ENCODE peak calls at places on chromosomes 3 and 15, in ten cellular contexts. One of them, this sample, is unnamed.
A peak's percentile ranks its signal among the peaks of the same experiment; 100 is the strongest.

GRCh38 chr3:54313418-54313817 is 191.1 kb downstream of the CACNA2D3 start:
- DNase-seq in NCI-H146: no peak
- DNase-seq in neuronal stem cell: no peak
- DNase-seq in GF-D8: no peak
- DNase-seq in mucosa of descending colon: no peak
- DNase-seq in progenitor cell of endocrine pancreas: no peak
- DNase-seq in ovary: no peak
- DNase-seq in T-helper 1 cell: no peak
- DNase-seq in AG10803: no peak
- DNase-seq in epithelial cell of esophagus: no peak
- DNase-seq in this sample: no peak

GRCh38 chr3:28240440-28240839 is 979 bp upstream of the CMC1 start:
- DNase-seq in NCI-H146: peak; percentile 36
- DNase-seq in neuronal stem cell: no peak
- DNase-seq in GF-D8: no peak
- DNase-seq in mucosa of descending colon: peak; percentile 27
- DNase-seq in progenitor cell of endocrine pancreas: no peak
- DNase-seq in ovary: peak; percentile 17
- DNase-seq in T-helper 1 cell: no peak
- DNase-seq in AG10803: no peak
- DNase-seq in epithelial cell of esophagus: no peak
- DNase-seq in this sample: peak; percentile 90

GRCh38 chr3:154059798-154060197 is 61.4 kb upstream of the ARHGEF26 start:
- DNase-seq in NCI-H146: no peak
- DNase-seq in neuronal stem cell: no peak
- DNase-seq in GF-D8: no peak
- DNase-seq in mucosa of descending colon: no peak
- DNase-seq in progenitor cell of endocrine pancreas: no peak
- DNase-seq in ovary: no peak
- DNase-seq in T-helper 1 cell: no peak
- DNase-seq in AG10803: no peak
- DNase-seq in epithelial cell of esophagus: peak; percentile 57
- DNase-seq in this sample: no peak

GRCh38 chr3:152961323-152961722 is 126.4 kb downstream of the P2RY1 start:
- DNase-seq in NCI-H146: no peak
- DNase-seq in neuronal stem cell: no peak
- DNase-seq in GF-D8: no peak
- DNase-seq in mucosa of descending colon: no peak
- DNase-seq in progenitor cell of endocrine pancreas: no peak
- DNase-seq in ovary: no peak
- DNase-seq in T-helper 1 cell: no peak
- DNase-seq in AG10803: peak; percentile 42
- DNase-seq in epithelial cell of esophagus: peak; percentile 75
- DNase-seq in this sample: peak; percentile 28

GRCh38 chr3:43378066-43378935 is 92.0 kb downstream of the SNRK start:
- DNase-seq in NCI-H146: peak; percentile 2
- DNase-seq in neuronal stem cell: no peak
- DNase-seq in GF-D8: no peak
- DNase-seq in mucosa of descending colon: no peak
- DNase-seq in progenitor cell of endocrine pancreas: no peak
- DNase-seq in ovary: no peak
- DNase-seq in T-helper 1 cell: peak; percentile 54
- DNase-seq in AG10803: no peak
- DNase-seq in epithelial cell of esophagus: peak; percentile 66
- DNase-seq in this sample: peak; percentile 42

GRCh38 chr3:69906351-69906966 is 93.1 kb upstream of the SAMMSON start:
- DNase-seq in NCI-H146: no peak
- DNase-seq in neuronal stem cell: no peak
- DNase-seq in GF-D8: no peak
- DNase-seq in mucosa of descending colon: no peak
- DNase-seq in progenitor cell of endocrine pancreas: no peak
- DNase-seq in ovary: no peak
- DNase-seq in T-helper 1 cell: no peak
- DNase-seq in AG10803: no peak
- DNase-seq in epithelial cell of esophagus: no peak
- DNase-seq in this sample: no peak

GRCh38 chr3:143222505-143222904 is 102.9 kb downstream of the CHST2 start:
- DNase-seq in NCI-H146: no peak
- DNase-seq in neuronal stem cell: no peak
- DNase-seq in GF-D8: no peak
- DNase-seq in mucosa of descending colon: no peak
- DNase-seq in progenitor cell of endocrine pancreas: no peak
- DNase-seq in ovary: no peak
- DNase-seq in T-helper 1 cell: no peak
- DNase-seq in AG10803: no peak
- DNase-seq in epithelial cell of esophagus: no peak
- DNase-seq in this sample: no peak

GRCh38 chr15:60840306-60840702 is 361.4 kb upstream of the ICE2 start:
- DNase-seq in NCI-H146: peak; percentile 83
- DNase-seq in neuronal stem cell: no peak
- DNase-seq in GF-D8: no peak
- DNase-seq in mucosa of descending colon: no peak
- DNase-seq in progenitor cell of endocrine pancreas: no peak
- DNase-seq in ovary: no peak
- DNase-seq in T-helper 1 cell: no peak
- DNase-seq in AG10803: peak; percentile 37
- DNase-seq in epithelial cell of esophagus: no peak
- DNase-seq in this sample: peak; percentile 16

GRCh38 chr15:66004618-66005262 is 135.4 kb downstream of the RAB11A start:
- DNase-seq in NCI-H146: no peak
- DNase-seq in neuronal stem cell: peak; percentile 58
- DNase-seq in GF-D8: no peak
- DNase-seq in mucosa of descending colon: peak; percentile 36
- DNase-seq in progenitor cell of endocrine pancreas: peak; percentile 33
- DNase-seq in ovary: peak; percentile 28
- DNase-seq in T-helper 1 cell: no peak
- DNase-seq in AG10803: peak; percentile 13
- DNase-seq in epithelial cell of esophagus: peak; percentile 50
- DNase-seq in this sample: no peak

GRCh38 chr3:160400631-160401150 is 1.2 kb downstream of the SMC4 start:
- DNase-seq in NCI-H146: peak; percentile 66
- DNase-seq in neuronal stem cell: no peak
- DNase-seq in GF-D8: no peak
- DNase-seq in mucosa of descending colon: peak; percentile 57
- DNase-seq in progenitor cell of endocrine pancreas: peak; percentile 32
- DNase-seq in ovary: peak; percentile 38
- DNase-seq in T-helper 1 cell: no peak
- DNase-seq in AG10803: no peak
- DNase-seq in epithelial cell of esophagus: peak; percentile 31
- DNase-seq in this sample: peak; percentile 52

GRCh38 chr3:64916937-64917336 is 229.1 kb upstream of the ADAMTS9 start:
- DNase-seq in NCI-H146: no peak
- DNase-seq in neuronal stem cell: no peak
- DNase-seq in GF-D8: no peak
- DNase-seq in mucosa of descending colon: no peak
- DNase-seq in progenitor cell of endocrine pancreas: no peak
- DNase-seq in ovary: no peak
- DNase-seq in T-helper 1 cell: no peak
- DNase-seq in AG10803: no peak
- DNase-seq in epithelial cell of esophagus: no peak
- DNase-seq in this sample: no peak

GRCh38 chr3:66092175-66092990 is 53.7 kb upstream of the MAGI1 start:
- DNase-seq in NCI-H146: no peak
- DNase-seq in neuronal stem cell: no peak
- DNase-seq in GF-D8: no peak
- DNase-seq in mucosa of descending colon: no peak
- DNase-seq in progenitor cell of endocrine pancreas: no peak
- DNase-seq in ovary: no peak
- DNase-seq in T-helper 1 cell: no peak
- DNase-seq in AG10803: peak; percentile 57
- DNase-seq in epithelial cell of esophagus: no peak
- DNase-seq in this sample: no peak

GRCh38 chr15:88465633-88466219 is 1.5 kb downstream of the MRPL46 start:
- DNase-seq in NCI-H146: no peak
- DNase-seq in neuronal stem cell: no peak
- DNase-seq in GF-D8: peak; percentile 46
- DNase-seq in mucosa of descending colon: no peak
- DNase-seq in progenitor cell of endocrine pancreas: no peak
- DNase-seq in ovary: no peak
- DNase-seq in T-helper 1 cell: no peak
- DNase-seq in AG10803: peak; percentile 43
- DNase-seq in epithelial cell of esophagus: peak; percentile 82
- DNase-seq in this sample: no peak

GRCh38 chr3:48222616-48223513 is at the start of gene CAMP:
- DNase-seq in NCI-H146: peak; percentile 67
- DNase-seq in neuronal stem cell: no peak
- DNase-seq in GF-D8: peak; percentile 94
- DNase-seq in mucosa of descending colon: peak; percentile 49
- DNase-seq in progenitor cell of endocrine pancreas: no peak
- DNase-seq in ovary: no peak
- DNase-seq in T-helper 1 cell: no peak
- DNase-seq in AG10803: peak; percentile 38
- DNase-seq in epithelial cell of esophagus: peak; percentile 98
- DNase-seq in this sample: peak; percentile 86

GRCh38 chr15:40267670-40268069 is 15.2 kb downstream of the ANKRD63 start:
- DNase-seq in NCI-H146: no peak
- DNase-seq in neuronal stem cell: no peak
- DNase-seq in GF-D8: no peak
- DNase-seq in mucosa of descending colon: no peak
- DNase-seq in progenitor cell of endocrine pancreas: no peak
- DNase-seq in ovary: no peak
- DNase-seq in T-helper 1 cell: no peak
- DNase-seq in AG10803: no peak
- DNase-seq in epithelial cell of esophagus: no peak
- DNase-seq in this sample: peak; percentile 64

GRCh38 chr3:66555214-66555844 is 54.5 kb upstream of the LRIG1 start:
- DNase-seq in NCI-H146: no peak
- DNase-seq in neuronal stem cell: no peak
- DNase-seq in GF-D8: no peak
- DNase-seq in mucosa of descending colon: no peak
- DNase-seq in progenitor cell of endocrine pancreas: no peak
- DNase-seq in ovary: no peak
- DNase-seq in T-helper 1 cell: no peak
- DNase-seq in AG10803: no peak
- DNase-seq in epithelial cell of esophagus: no peak
- DNase-seq in this sample: peak; percentile 21

GRCh38 chr3:124669470-124669869 is 60.8 kb upstream of the UMPS start:
- DNase-seq in NCI-H146: no peak
- DNase-seq in neuronal stem cell: no peak
- DNase-seq in GF-D8: no peak
- DNase-seq in mucosa of descending colon: no peak
- DNase-seq in progenitor cell of endocrine pancreas: no peak
- DNase-seq in ovary: no peak
- DNase-seq in T-helper 1 cell: no peak
- DNase-seq in AG10803: peak; percentile 61
- DNase-seq in epithelial cell of esophagus: peak; percentile 45
- DNase-seq in this sample: no peak

GRCh38 chr15:51846463-51847230 is 17.2 kb downstream of the TMOD3 start:
- DNase-seq in NCI-H146: no peak
- DNase-seq in neuronal stem cell: no peak
- DNase-seq in GF-D8: no peak
- DNase-seq in mucosa of descending colon: no peak
- DNase-seq in progenitor cell of endocrine pancreas: no peak
- DNase-seq in ovary: no peak
- DNase-seq in T-helper 1 cell: no peak
- DNase-seq in AG10803: peak; percentile 41
- DNase-seq in epithelial cell of esophagus: peak; percentile 89
- DNase-seq in this sample: peak; percentile 46

GRCh38 chr3:116394365-116394764 is 50.9 kb downstream of the LSAMP start:
- DNase-seq in NCI-H146: peak; percentile 86
- DNase-seq in neuronal stem cell: no peak
- DNase-seq in GF-D8: no peak
- DNase-seq in mucosa of descending colon: no peak
- DNase-seq in progenitor cell of endocrine pancreas: no peak
- DNase-seq in ovary: no peak
- DNase-seq in T-helper 1 cell: no peak
- DNase-seq in AG10803: no peak
- DNase-seq in epithelial cell of esophagus: peak; percentile 1
- DNase-seq in this sample: peak; percentile 95

GRCh38 chr15:87623832-87624231 is 632.7 kb downstream of the NTRK3 start:
- DNase-seq in NCI-H146: no peak
- DNase-seq in neuronal stem cell: no peak
- DNase-seq in GF-D8: no peak
- DNase-seq in mucosa of descending colon: no peak
- DNase-seq in progenitor cell of endocrine pancreas: no peak
- DNase-seq in ovary: no peak
- DNase-seq in T-helper 1 cell: no peak
- DNase-seq in AG10803: no peak
- DNase-seq in epithelial cell of esophagus: peak; percentile 36
- DNase-seq in this sample: peak; percentile 2

GRCh38 chr3:71559578-71560162 is 23.9 kb downstream of the FOXP1 start:
- DNase-seq in NCI-H146: no peak
- DNase-seq in neuronal stem cell: no peak
- DNase-seq in GF-D8: no peak
- DNase-seq in mucosa of descending colon: no peak
- DNase-seq in progenitor cell of endocrine pancreas: no peak
- DNase-seq in ovary: no peak
- DNase-seq in T-helper 1 cell: no peak
- DNase-seq in AG10803: no peak
- DNase-seq in epithelial cell of esophagus: no peak
- DNase-seq in this sample: no peak

GRCh38 chr3:197613187-197613586 is 57.4 kb upstream of the BDH1 start:
- DNase-seq in NCI-H146: no peak
- DNase-seq in neuronal stem cell: no peak
- DNase-seq in GF-D8: no peak
- DNase-seq in mucosa of descending colon: no peak
- DNase-seq in progenitor cell of endocrine pancreas: no peak
- DNase-seq in ovary: no peak
- DNase-seq in T-helper 1 cell: no peak
- DNase-seq in AG10803: no peak
- DNase-seq in epithelial cell of esophagus: no peak
- DNase-seq in this sample: no peak

GRCh38 chr3:180036678-180037455 is at the start of gene PEX5L:
- DNase-seq in NCI-H146: peak; percentile 98
- DNase-seq in neuronal stem cell: peak; percentile 83
- DNase-seq in GF-D8: no peak
- DNase-seq in mucosa of descending colon: no peak
- DNase-seq in progenitor cell of endocrine pancreas: peak; percentile 83
- DNase-seq in ovary: peak; percentile 82
- DNase-seq in T-helper 1 cell: no peak
- DNase-seq in AG10803: peak; percentile 19
- DNase-seq in epithelial cell of esophagus: peak; percentile 71
- DNase-seq in this sample: no peak

GRCh38 chr3:177827517-177828249 is 630.4 kb upstream of the TBL1XR1 start:
- DNase-seq in NCI-H146: peak; percentile 97
- DNase-seq in neuronal stem cell: no peak
- DNase-seq in GF-D8: no peak
- DNase-seq in mucosa of descending colon: no peak
- DNase-seq in progenitor cell of endocrine pancreas: no peak
- DNase-seq in ovary: no peak
- DNase-seq in T-helper 1 cell: no peak
- DNase-seq in AG10803: peak; percentile 85
- DNase-seq in epithelial cell of esophagus: peak; percentile 92
- DNase-seq in this sample: peak; percentile 80

GRCh38 chr3:126128504-126129407 is 44.8 kb upstream of the SLC41A3 start:
- DNase-seq in NCI-H146: no peak
- DNase-seq in neuronal stem cell: no peak
- DNase-seq in GF-D8: no peak
- DNase-seq in mucosa of descending colon: peak; percentile 12
- DNase-seq in progenitor cell of endocrine pancreas: no peak
- DNase-seq in ovary: peak; percentile 7
- DNase-seq in T-helper 1 cell: peak; percentile 8
- DNase-seq in AG10803: no peak
- DNase-seq in epithelial cell of esophagus: no peak
- DNase-seq in this sample: no peak

GRCh38 chr15:69723404-69724097 is 270.9 kb downstream of the RPLP1 start:
- DNase-seq in NCI-H146: no peak
- DNase-seq in neuronal stem cell: no peak
- DNase-seq in GF-D8: no peak
- DNase-seq in mucosa of descending colon: no peak
- DNase-seq in progenitor cell of endocrine pancreas: no peak
- DNase-seq in ovary: no peak
- DNase-seq in T-helper 1 cell: no peak
- DNase-seq in AG10803: no peak
- DNase-seq in epithelial cell of esophagus: no peak
- DNase-seq in this sample: peak; percentile 64

GRCh38 chr3:78610462-78611125 is 1157.2 kb downstream of the ROBO1 start:
- DNase-seq in NCI-H146: no peak
- DNase-seq in neuronal stem cell: no peak
- DNase-seq in GF-D8: no peak
- DNase-seq in mucosa of descending colon: no peak
- DNase-seq in progenitor cell of endocrine pancreas: no peak
- DNase-seq in ovary: no peak
- DNase-seq in T-helper 1 cell: no peak
- DNase-seq in AG10803: no peak
- DNase-seq in epithelial cell of esophagus: no peak
- DNase-seq in this sample: no peak

GRCh38 chr15:52709172-52709979 is 30.2 kb upstream of the ATOSA start:
- DNase-seq in NCI-H146: peak; percentile 63
- DNase-seq in neuronal stem cell: no peak
- DNase-seq in GF-D8: no peak
- DNase-seq in mucosa of descending colon: peak; percentile 79
- DNase-seq in progenitor cell of endocrine pancreas: peak; percentile 17
- DNase-seq in ovary: no peak
- DNase-seq in T-helper 1 cell: no peak
- DNase-seq in AG10803: no peak
- DNase-seq in epithelial cell of esophagus: peak; percentile 71
- DNase-seq in this sample: peak; percentile 92

This sample was measured in NCI-H69.